ENCODE peak calls at places on chromosomes 13 and 19, in ten cellular contexts. W, L, U, J, N, Z, O, B, Q and T are unnamed samples.

GRCh38 chr19:13118424-13119193 is 545 bp downstream of the NACC1 start:
- DNase-seq in W (no peak), L (peak; percentile 84), U (no peak), J (peak; percentile 69), N (no peak), Z (no peak), O (peak; percentile 30), B (peak; percentile 64), Q (peak; percentile 27), T (no peak)

GRCh38 chr13:26855071-26855470 is 94.5 kb upstream of the GPR12 start:
- DNase-seq in W (no peak), L (no peak), U (no peak), J (no peak), N (no peak), Z (no peak), O (no peak), B (no peak), Q (no peak), T (no peak)

GRCh38 chr19:5418676-5419075 is 36.5 kb upstream of the ZNRF4 start:
- DNase-seq in W (no peak), L (peak; percentile 16), U (no peak), J (no peak), N (no peak), Z (no peak), O (no peak), B (no peak), Q (no peak), T (no peak)

GRCh38 chr19:36528921-36529518 is 949 bp upstream of the ZNF260 start:
- DNase-seq in W (no peak), L (peak; percentile 12), U (no peak), J (no peak), N (no peak), Z (no peak), O (no peak), B (no peak), Q (no peak), T (no peak)

GRCh38 chr19:13881692-13882418 is 4.9 kb downstream of the NANOS3 start:
- DNase-seq in W (peak; percentile 84), L (no peak), U (no peak), J (no peak), N (no peak), Z (peak; percentile 63), O (no peak), B (peak; percentile 60), Q (peak; percentile 38), T (peak; percentile 23)

GRCh38 chr19:39555883-39556282 is 15.9 kb upstream of the EID2 start:
- DNase-seq in W (no peak), L (no peak), U (no peak), J (no peak), N (no peak), Z (no peak), O (no peak), B (no peak), Q (no peak), T (no peak)

GRCh38 chr19:13098291-13099072 is 4.2 kb downstream of the LYL1 start:
- DNase-seq in W (peak; percentile 78), L (no peak), U (no peak), J (peak; percentile 63), N (no peak), Z (no peak), O (peak; percentile 40), B (peak; percentile 58), Q (peak; percentile 62), T (no peak)

GRCh38 chr13:101572456-101572855 is 120.0 kb downstream of the ITGBL1 start:
- DNase-seq in W (peak; percentile 5), L (no peak), U (no peak), J (no peak), N (no peak), Z (no peak), O (no peak), B (no peak), Q (peak; percentile 19), T (no peak)

GRCh38 chr19:55451163-55451521 is 8.0 kb upstream of the SHISA7 start:
- DNase-seq in W (no peak), L (no peak), U (no peak), J (no peak), N (no peak), Z (no peak), O (no peak), B (no peak), Q (no peak), T (no peak)

GRCh38 chr13:109938255-109938936 is 152.0 kb upstream of the IRS2 start:
- DNase-seq in W (peak; percentile 78), L (no peak), U (no peak), J (no peak), N (no peak), Z (no peak), O (peak; percentile 85), B (no peak), Q (peak; percentile 96), T (peak; percentile 79)

GRCh38 chr13:107964356-107964755 is 251.0 kb downstream of the LIG4 start:
- DNase-seq in W (no peak), L (peak; percentile 1), U (no peak), J (no peak), N (no peak), Z (no peak), O (peak; percentile 0), B (no peak), Q (no peak), T (no peak)

GRCh38 chr13:21079761-21080730 is 18.7 kb upstream of the LATS2 start:
- DNase-seq in W (peak; percentile 95), L (no peak), U (no peak), J (peak; percentile 59), N (no peak), Z (no peak), O (peak; percentile 92), B (no peak), Q (peak; percentile 88), T (peak; percentile 93)

GRCh38 chr19:41547569-41547968 is 28.4 kb upstream of the CEACAM21 start:
- DNase-seq in W (no peak), L (no peak), U (no peak), J (no peak), N (no peak), Z (no peak), O (no peak), B (no peak), Q (no peak), T (no peak)
- H3K4me3 ChIP-seq in W (no peak overlapping the region), L (no peak overlapping the region), U (no peak overlapping the region), J (no peak overlapping the region), N (no peak overlapping the region), Z (no peak overlapping the region), O (no peak overlapping the region), B (no peak overlapping the region), Q (no peak overlapping the region), T (no peak overlapping the region)

DNA sequence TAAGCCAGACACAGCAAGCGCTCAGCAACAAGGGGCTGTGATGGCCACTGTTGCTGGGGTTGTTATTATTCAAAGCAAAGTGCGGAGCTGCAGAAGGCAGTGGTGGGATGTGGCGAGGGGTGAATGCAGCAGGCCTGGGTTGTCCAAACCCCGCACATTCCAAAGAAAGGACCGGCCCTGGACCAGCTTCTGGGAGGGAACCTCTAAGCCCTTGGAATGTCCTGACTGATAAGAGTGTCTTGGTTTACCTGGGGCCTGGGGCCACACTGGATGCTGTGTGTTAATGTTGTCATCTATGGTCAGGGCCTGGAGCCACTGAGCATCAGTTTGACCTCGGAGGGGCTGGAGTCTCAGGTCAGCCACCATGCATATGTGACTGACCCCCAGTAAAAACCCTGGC is 8.2 kb downstream of the TMEM143 start:
- DNase-seq in W (no peak), L (no peak), U (no peak), J (no peak), N (no peak), Z (no peak), O (no peak), B (no peak), Q (no peak), T (no peak)
- H3K4me3 ChIP-seq in W (no peak overlapping the region), L (no peak overlapping the region), U (no peak overlapping the region), J (no peak overlapping the region), N (no peak overlapping the region), Z (no peak overlapping the region), O (no peak overlapping the region), B (no peak overlapping the region), Q (no peak overlapping the region), T (no peak overlapping the region)

GRCh38 chr13:32592082-32592481 is 5.8 kb downstream of the PDS5B start:
- DNase-seq in W (no peak), L (no peak), U (no peak), J (no peak), N (no peak), Z (no peak), O (no peak), B (no peak), Q (no peak), T (no peak)

GRCh38 chr13:32586022-32586900 is at the start of gene PDS5B:
- DNase-seq in W (peak; percentile 95), L (peak; percentile 95), U (peak; percentile 63), J (peak; percentile 96), N (peak; percentile 81), Z (peak; percentile 95), O (peak; percentile 94), B (peak; percentile 94), Q (peak; percentile 89), T (peak; percentile 91)

GRCh38 chr13:32585625-32586021 is 629 bp upstream of the PDS5B start:
- DNase-seq in W (peak; percentile 62), L (peak; percentile 22), U (no peak), J (no peak), N (no peak), Z (no peak), O (no peak), B (peak; percentile 23), Q (no peak), T (no peak)

GRCh38 chr13:32587014-32587773 is 942 bp downstream of the PDS5B start:
- DNase-seq in W (peak; percentile 60), L (peak; percentile 78), U (peak; percentile 25), J (peak; percentile 78), N (peak; percentile 16), Z (peak; percentile 73), O (peak; percentile 69), B (peak; percentile 75), Q (peak; percentile 63), T (peak; percentile 70)

DNA sequence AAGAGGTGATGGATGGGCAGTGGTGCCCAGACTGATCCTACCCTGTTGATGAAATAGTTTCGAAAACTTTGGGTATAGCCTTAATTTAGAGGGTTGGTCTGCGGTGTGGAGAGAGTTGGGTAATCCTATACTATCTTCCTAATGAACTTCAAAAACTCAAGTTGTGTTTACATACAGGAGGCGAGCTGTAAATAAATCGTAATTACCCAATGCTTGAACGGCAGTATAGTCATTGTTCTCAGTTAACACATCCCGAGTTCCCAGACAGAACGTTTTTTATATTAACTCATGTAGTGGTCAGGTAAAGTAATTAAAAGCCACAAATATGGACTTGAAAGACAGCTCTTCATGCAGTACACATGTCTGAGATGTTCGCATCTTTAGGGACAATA is 1.5 kb downstream of the PDS5B start:
- DNase-seq in W (peak; percentile 18), L (no peak), U (no peak), J (no peak), N (no peak), Z (no peak), O (peak; percentile 30), B (no peak), Q (peak; percentile 42), T (no peak)
- H3K4me3 ChIP-seq in W (peak overlapping the region; percentile 87), L (peak overlapping the region; percentile 88), U (peak overlapping the region; percentile 79), J (peak overlapping the region; percentile 95), N (peak overlapping the region; percentile 89), Z (peak overlapping the region; percentile 77), O (peak overlapping the region; percentile 67), B (peak overlapping the region; percentile 73), Q (peak overlapping the region; percentile 70), T (peak overlapping the region; percentile 81)

DNA sequence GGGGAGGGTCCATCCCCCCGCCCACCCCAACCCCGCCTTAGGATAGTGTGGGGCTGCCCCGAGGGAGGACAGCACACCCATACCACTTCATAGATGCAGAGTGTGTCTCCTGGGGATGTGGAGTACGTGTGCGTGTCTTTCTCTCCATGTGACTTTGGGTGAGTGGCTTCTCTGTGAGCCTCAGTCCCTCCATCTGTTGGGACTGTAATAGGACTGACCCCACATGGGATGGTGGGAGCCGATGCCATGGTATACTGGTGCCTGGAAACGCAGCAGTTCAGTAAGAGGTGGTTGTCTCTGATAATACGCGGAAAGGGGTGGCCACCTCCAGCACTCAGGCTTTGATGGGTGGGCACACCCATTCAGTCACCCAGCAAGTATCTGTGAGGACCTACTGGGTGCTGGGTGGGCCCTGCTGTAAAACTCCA is 816 bp upstream of the PRKD2 start:
- DNase-seq in W (no peak), L (no peak), U (no peak), J (peak; percentile 38), N (no peak), Z (no peak), O (no peak), B (peak; percentile 44), Q (no peak), T (no peak)
- H3K4me3 ChIP-seq in W (peak overlapping the region; percentile 81), L (peak overlapping the region; percentile 96), U (peak overlapping the region; percentile 99), J (peak overlapping the region; percentile 83), N (peak overlapping the region; percentile 82), Z (peak overlapping the region; percentile 91), O (peak overlapping the region; percentile 73), B (peak overlapping the region; percentile 82), Q (peak overlapping the region; percentile 80), T (peak overlapping the region; percentile 79)